ENCODE peak calls at places on chromosome 21, in five cellular contexts. One of them, this sample, is unnamed.

GRCh38 chr21:45537746-45538291 is 4.4 kb downstream of the SLC19A1 start:
- DNase-seq in WTC11: peak; percentile 5
- DNase-seq in anterior cingulate cortex: no peak
- DNase-seq in omental fat pad: no peak
- DNase-seq in fibroblast of lung: no peak
- DNase-seq in this sample: no peak

GRCh38 chr21:36747815-36748381 is 49.0 kb downstream of the SIM2 start:
- DNase-seq in omental fat pad: no peak
- DNase-seq in fibroblast of lung: peak; percentile 35
- DNase-seq in WTC11: peak; percentile 82
- DNase-seq in anterior cingulate cortex: peak; percentile 28
- DNase-seq in this sample: no peak

GRCh38 chr21:46056450-46056903 is 41.4 kb upstream of the COL6A2 start:
- DNase-seq in fibroblast of lung: peak; percentile 93
- DNase-seq in omental fat pad: peak; percentile 31
- DNase-seq in WTC11: no peak
- DNase-seq in anterior cingulate cortex: no peak
- DNase-seq in this sample: no peak

GRCh38 chr21:45370575-45370974 is 34.4 kb upstream of the COL18A1 start:
- DNase-seq in WTC11: no peak
- DNase-seq in anterior cingulate cortex: no peak
- DNase-seq in omental fat pad: no peak
- DNase-seq in fibroblast of lung: no peak
- DNase-seq in this sample: no peak

GRCh38 chr21:32817206-32817605 is 45.7 kb upstream of the PAXBP1 start:
- DNase-seq in fibroblast of lung: no peak
- DNase-seq in omental fat pad: no peak
- DNase-seq in anterior cingulate cortex: no peak
- DNase-seq in WTC11: no peak
- DNase-seq in this sample: no peak

GRCh38 chr21:32378956-32379355 is 13.9 kb downstream of the URB1 start:
- DNase-seq in fibroblast of lung: no peak
- DNase-seq in omental fat pad: no peak
- DNase-seq in WTC11: no peak
- DNase-seq in anterior cingulate cortex: no peak
- DNase-seq in this sample: no peak

GRCh38 chr21:35102488-35103407 is 53.6 kb upstream of the RUNX1 start:
- DNase-seq in omental fat pad: no peak
- DNase-seq in fibroblast of lung: no peak
- DNase-seq in WTC11: no peak
- DNase-seq in anterior cingulate cortex: peak; percentile 25
- DNase-seq in this sample: peak; percentile 37

GRCh38 chr21:31336739-31337040 is 7.4 kb downstream of the TIAM1 start:
- DNase-seq in fibroblast of lung: no peak
- DNase-seq in WTC11: no peak
- DNase-seq in omental fat pad: no peak
- DNase-seq in anterior cingulate cortex: no peak
- DNase-seq in this sample: no peak

GRCh38 chr21:23660560-23660959 is 1946.7 kb downstream of the MRPL39 start:
- DNase-seq in WTC11: no peak
- DNase-seq in fibroblast of lung: no peak
- DNase-seq in anterior cingulate cortex: no peak
- DNase-seq in omental fat pad: no peak
- DNase-seq in this sample: no peak